ENCODE peak calls at places on chromosomes 6 and 20, in seven cellular contexts. K, E, M, Z, D, W and T are unnamed samples.

GRCh38 chr20:16096756-16097326 is 476.4 kb downstream of the KIF16B start:
- DNase-seq in K (no peak), E (no peak), M (no peak), Z (no peak), D (no peak), W (no peak), T (no peak)

GRCh38 chr6:89412071-89413005 is at the start of gene RRAGD:
- DNase-seq in K (peak; percentile 1), E (peak; percentile 61), M (peak; percentile 6), Z (peak; percentile 79), D (peak; percentile 37), W (no peak), T (no peak)

GRCh38 chr6:134177753-134178229 is 125.4 kb upstream of the SLC2A12 start:
- DNase-seq in K (peak; percentile 36), E (no peak), M (peak; percentile 64), Z (peak; percentile 68), D (no peak), W (no peak), T (no peak)

GRCh38 chr6:28215425-28215824 is 9.7 kb upstream of the ZSCAN9 start:
- DNase-seq in K (no peak), E (no peak), M (peak; percentile 42), Z (no peak), D (no peak), W (no peak), T (no peak)

GRCh38 chr20:36744764-36745191 is 1.1 kb downstream of the NDRG3 start:
- DNase-seq in K (peak; percentile 26), E (peak; percentile 3), M (peak; percentile 58), Z (no peak), D (no peak), W (no peak), T (no peak)

GRCh38 chr20:54680872-54681297 is 205.5 kb downstream of the DOK5 start:
- DNase-seq in K (peak; percentile 49), E (no peak), M (peak; percentile 38), Z (peak; percentile 48), D (no peak), W (peak; percentile 1), T (peak; percentile 38)

GRCh38 chr6:157494132-157494705 is 113.2 kb downstream of the ZDHHC14 start:
- DNase-seq in K (no peak), E (no peak), M (no peak), Z (no peak), D (no peak), W (no peak), T (no peak)

GRCh38 chr6:143621876-143622605 is 55.7 kb upstream of the PHACTR2 start:
- DNase-seq in K (no peak), E (no peak), M (peak; percentile 66), Z (no peak), D (no peak), W (no peak), T (no peak)

GRCh38 chr6:141261016-141261671 is 871.6 kb upstream of the GJE1 start:
- DNase-seq in K (no peak), E (no peak), M (no peak), Z (no peak), D (no peak), W (no peak), T (no peak)

GRCh38 chr6:126261792-126262421 is 78.0 kb upstream of the CENPW start:
- DNase-seq in K (no peak), E (no peak), M (no peak), Z (no peak), D (no peak), W (no peak), T (no peak)

GRCh38 chr6:104312851-104313250 is 546.9 kb downstream of the HACE1 start:
- DNase-seq in K (no peak), E (no peak), M (no peak), Z (no peak), D (no peak), W (no peak), T (no peak)

GRCh38 chr20:63589261-63590217 is 15.5 kb upstream of the HELZ2 start:
- DNase-seq in K (no peak), E (no peak), M (no peak), Z (no peak), D (no peak), W (no peak), T (no peak)

GRCh38 chr6:73134588-73134987 is 90.7 kb downstream of the KHDC1L start:
- DNase-seq in K (peak; percentile 34), E (no peak), M (peak; percentile 14), Z (no peak), D (no peak), W (no peak), T (no peak)

GRCh38 chr6:7106752-7107577 is 796 bp upstream of the RREB1 start:
- DNase-seq in K (no peak), E (no peak), M (peak; percentile 47), Z (no peak), D (peak; percentile 57), W (no peak), T (no peak)

GRCh38 chr6:117548797-117549301 is 53.5 kb downstream of the GOPC start:
- DNase-seq in K (peak; percentile 79), E (no peak), M (peak; percentile 75), Z (no peak), D (no peak), W (peak; percentile 94), T (peak; percentile 49)

GRCh38 chr6:43801489-43802181 is 31.6 kb downstream of the VEGFA start:
- DNase-seq in K (no peak), E (no peak), M (no peak), Z (no peak), D (no peak), W (no peak), T (no peak)

GRCh38 chr6:151240036-151240685 is 394 bp downstream of the AKAP12 start:
- DNase-seq in K (peak; percentile 76), E (peak; percentile 29), M (peak; percentile 80), Z (peak; percentile 54), D (no peak), W (peak; percentile 65), T (peak; percentile 67)

GRCh38 chr20:17960927-17961599 is 7.5 kb downstream of the SNX5 start:
- DNase-seq in K (peak; percentile 60), E (no peak), M (peak; percentile 17), Z (no peak), D (no peak), W (no peak), T (no peak)

GRCh38 chr6:143962644-143962929 is 45.5 kb downstream of the PLAGL1 start:
- DNase-seq in K (no peak), E (no peak), M (peak; percentile 25), Z (peak; percentile 10), D (no peak), W (no peak), T (no peak)

GRCh38 chr6:1409774-1410465 is 20.5 kb downstream of the FOXF2 start:
- DNase-seq in K (no peak), E (no peak), M (no peak), Z (no peak), D (no peak), W (no peak), T (no peak)

GRCh38 chr20:63753381-63753780 is 13.8 kb downstream of the SLC2A4RG start:
- DNase-seq in K (no peak), E (no peak), M (no peak), Z (no peak), D (no peak), W (no peak), T (no peak)

GRCh38 chr20:61050491-61050890 is 201.6 kb upstream of the CDH4 start:
- DNase-seq in K (no peak), E (no peak), M (no peak), Z (no peak), D (no peak), W (no peak), T (no peak)

GRCh38 chr6:39402239-39402751 is 79.8 kb upstream of the KCNK16 start:
- DNase-seq in K (no peak), E (peak; percentile 23), M (peak; percentile 44), Z (peak; percentile 59), D (no peak), W (no peak), T (no peak)

GRCh38 chr6:112018619-112019416 is 35.1 kb upstream of the CCN6 start:
- DNase-seq in K (peak; percentile 78), E (no peak), M (no peak), Z (no peak), D (no peak), W (no peak), T (no peak)

GRCh38 chr20:47309806-47310426 is 46.6 kb downstream of the ZMYND8 start:
- DNase-seq in K (no peak), E (no peak), M (no peak), Z (no peak), D (no peak), W (no peak), T (no peak)

GRCh38 chr6:139981810-139982550 is 607.5 kb upstream of the CITED2 start:
- DNase-seq in K (peak; percentile 90), E (no peak), M (peak; percentile 81), Z (no peak), D (no peak), W (peak; percentile 85), T (peak; percentile 84)

GRCh38 chr6:90072961-90073464 is 178.7 kb downstream of the GJA10 start:
- DNase-seq in K (no peak), E (no peak), M (no peak), Z (no peak), D (no peak), W (no peak), T (no peak)